ENCODE peak calls at places on chromosomes 3 and 15, in six cellular contexts. One of them, this sample, is unnamed.
A peak's percentile ranks its signal among the peaks of the same experiment; 100 is the strongest.

GRCh38 chr15:70507772-70508351 is 255.5 kb downstream of the UACA start:
- DNase-seq in activated CD8-positive, alpha-beta T cell treated with anti-CD3 and anti-CD28 coated beads for 36 hours: peak; percentile 74
- DNase-seq in fibroblast of lung: peak; percentile 35
- DNase-seq in astrocyte: peak; percentile 73
- DNase-seq in B cell: no peak
- DNase-seq in AG04449: no peak
- DNase-seq in this sample: no peak

GRCh38 chr3:120568624-120569023 is 27.5 kb upstream of the NDUFB4 start:
- DNase-seq in activated CD8-positive, alpha-beta T cell treated with anti-CD3 and anti-CD28 coated beads for 36 hours: no peak
- DNase-seq in fibroblast of lung: no peak
- DNase-seq in astrocyte: peak; percentile 44
- DNase-seq in B cell: no peak
- DNase-seq in AG04449: no peak
- DNase-seq in this sample: no peak

GRCh38 chr3:62145086-62145757 is 228.1 kb downstream of the FEZF2 start:
- DNase-seq in activated CD8-positive, alpha-beta T cell treated with anti-CD3 and anti-CD28 coated beads for 36 hours: no peak
- DNase-seq in fibroblast of lung: no peak
- DNase-seq in astrocyte: no peak
- DNase-seq in B cell: no peak
- DNase-seq in AG04449: no peak
- DNase-seq in this sample: no peak

GRCh38 chr3:11558918-11559815 is 84.5 kb downstream of the VGLL4 start:
- DNase-seq in activated CD8-positive, alpha-beta T cell treated with anti-CD3 and anti-CD28 coated beads for 36 hours: no peak
- DNase-seq in fibroblast of lung: no peak
- DNase-seq in astrocyte: no peak
- DNase-seq in B cell: no peak
- DNase-seq in AG04449: no peak
- DNase-seq in this sample: no peak

GRCh38 chr3:50371133-50371670 is 11.9 kb upstream of the TMEM115 start:
- DNase-seq in activated CD8-positive, alpha-beta T cell treated with anti-CD3 and anti-CD28 coated beads for 36 hours: no peak
- DNase-seq in fibroblast of lung: no peak
- DNase-seq in astrocyte: no peak
- DNase-seq in B cell: no peak
- DNase-seq in AG04449: no peak
- DNase-seq in this sample: no peak

GRCh38 chr15:99343836-99344551 is 92.7 kb downstream of the LRRC28 start:
- DNase-seq in activated CD8-positive, alpha-beta T cell treated with anti-CD3 and anti-CD28 coated beads for 36 hours: peak; percentile 54
- DNase-seq in fibroblast of lung: no peak
- DNase-seq in astrocyte: no peak
- DNase-seq in B cell: peak; percentile 45
- DNase-seq in AG04449: no peak
- DNase-seq in this sample: peak; percentile 23

GRCh38 chr15:80895091-80895490 is 94.5 kb downstream of the MESD start:
- DNase-seq in activated CD8-positive, alpha-beta T cell treated with anti-CD3 and anti-CD28 coated beads for 36 hours: no peak
- DNase-seq in fibroblast of lung: no peak
- DNase-seq in astrocyte: no peak
- DNase-seq in B cell: no peak
- DNase-seq in AG04449: no peak
- DNase-seq in this sample: no peak

GRCh38 chr15:76577879-76578512 is 241.4 kb downstream of the ISL2 start:
- DNase-seq in activated CD8-positive, alpha-beta T cell treated with anti-CD3 and anti-CD28 coated beads for 36 hours: no peak
- DNase-seq in fibroblast of lung: no peak
- DNase-seq in astrocyte: no peak
- DNase-seq in B cell: no peak
- DNase-seq in AG04449: no peak
- DNase-seq in this sample: no peak

GRCh38 chr15:80929225-80929624 is 60.4 kb downstream of the MESD start:
- DNase-seq in activated CD8-positive, alpha-beta T cell treated with anti-CD3 and anti-CD28 coated beads for 36 hours: no peak
- DNase-seq in fibroblast of lung: peak; percentile 65
- DNase-seq in astrocyte: peak; percentile 94
- DNase-seq in B cell: no peak
- DNase-seq in AG04449: peak; percentile 45
- DNase-seq in this sample: no peak

GRCh38 chr3:169929830-169930519 is 18.6 kb downstream of the SAMD7 start:
- DNase-seq in activated CD8-positive, alpha-beta T cell treated with anti-CD3 and anti-CD28 coated beads for 36 hours: peak; percentile 11
- DNase-seq in fibroblast of lung: no peak
- DNase-seq in astrocyte: no peak
- DNase-seq in B cell: peak; percentile 69
- DNase-seq in AG04449: no peak
- DNase-seq in this sample: peak; percentile 49
- TF ChIP-seq CTCF in activated CD8-positive, alpha-beta T cell treated with anti-CD3 and anti-CD28 coated beads for 36 hours: no peak
- TF ChIP-seq CTCF in fibroblast of lung: no peak
- TF ChIP-seq CTCF in astrocyte: no peak
- TF ChIP-seq CTCF in B cell: peak; percentile 49
- TF ChIP-seq CTCF in AG04449: no peak
- TF ChIP-seq CTCF in this sample: no peak

DNA sequence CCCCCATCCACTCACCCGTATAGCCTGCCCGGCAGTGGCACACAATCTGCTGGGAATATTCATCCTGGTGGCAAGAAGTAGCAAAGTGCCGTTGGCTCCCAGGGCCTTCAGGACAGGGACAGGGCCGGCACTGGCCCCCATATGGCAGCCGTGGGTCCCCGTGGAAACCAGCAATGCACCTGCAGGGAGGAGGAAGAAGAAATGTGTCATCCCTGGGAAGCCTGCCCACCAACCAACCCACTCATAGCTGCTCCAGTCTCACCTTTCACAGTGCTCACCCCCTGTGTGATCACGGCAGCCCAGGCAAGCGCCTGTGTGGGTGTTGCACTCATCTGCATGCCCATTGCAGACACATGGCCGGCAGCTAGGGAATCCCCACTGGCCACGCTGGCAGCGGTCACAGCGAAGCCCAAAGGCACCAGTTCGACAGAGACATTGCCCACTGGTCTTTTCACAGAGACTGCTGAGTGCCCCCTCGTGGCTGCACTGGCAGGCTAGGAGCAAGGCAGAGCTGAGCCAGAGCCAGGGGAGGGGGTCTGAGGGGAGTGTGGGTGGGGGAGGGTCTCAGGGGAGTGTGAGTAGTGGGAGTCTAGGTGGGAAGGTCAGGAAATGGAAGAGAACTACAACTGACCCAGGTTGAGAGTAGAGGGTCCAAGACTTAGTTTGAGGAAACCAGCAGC is 4.5 kb upstream of the USP19 start:
- DNase-seq in activated CD8-positive, alpha-beta T cell treated with anti-CD3 and anti-CD28 coated beads for 36 hours: peak; percentile 10
- DNase-seq in fibroblast of lung: no peak
- DNase-seq in astrocyte: no peak
- DNase-seq in B cell: no peak
- DNase-seq in AG04449: no peak
- DNase-seq in this sample: no peak
- TF ChIP-seq CTCF in activated CD8-positive, alpha-beta T cell treated with anti-CD3 and anti-CD28 coated beads for 36 hours: no peak
- TF ChIP-seq CTCF in fibroblast of lung: no peak
- TF ChIP-seq CTCF in astrocyte: no peak
- TF ChIP-seq CTCF in B cell: no peak
- TF ChIP-seq CTCF in AG04449: no peak
- TF ChIP-seq CTCF in this sample: peak; percentile 22

GRCh38 chr15:41609123-41609522 is 50.1 kb downstream of the TYRO3 start:
- DNase-seq in activated CD8-positive, alpha-beta T cell treated with anti-CD3 and anti-CD28 coated beads for 36 hours: no peak
- DNase-seq in fibroblast of lung: no peak
- DNase-seq in astrocyte: no peak
- DNase-seq in B cell: no peak
- DNase-seq in AG04449: no peak
- DNase-seq in this sample: no peak
- TF ChIP-seq CTCF in activated CD8-positive, alpha-beta T cell treated with anti-CD3 and anti-CD28 coated beads for 36 hours: no peak
- TF ChIP-seq CTCF in fibroblast of lung: no peak
- TF ChIP-seq CTCF in astrocyte: no peak
- TF ChIP-seq CTCF in B cell: no peak
- TF ChIP-seq CTCF in AG04449: no peak
- TF ChIP-seq CTCF in this sample: no peak

GRCh38 chr3:126679831-126680677 is 24.0 kb upstream of the CHCHD6 start:
- DNase-seq in activated CD8-positive, alpha-beta T cell treated with anti-CD3 and anti-CD28 coated beads for 36 hours: no peak
- DNase-seq in fibroblast of lung: no peak
- DNase-seq in astrocyte: no peak
- DNase-seq in B cell: no peak
- DNase-seq in AG04449: no peak
- DNase-seq in this sample: peak; percentile 12

GRCh38 chr3:126678691-126679317 is 23.9 kb upstream of the TXNRD3 start:
- DNase-seq in activated CD8-positive, alpha-beta T cell treated with anti-CD3 and anti-CD28 coated beads for 36 hours: no peak
- DNase-seq in fibroblast of lung: no peak
- DNase-seq in astrocyte: no peak
- DNase-seq in B cell: peak; percentile 37
- DNase-seq in AG04449: no peak
- DNase-seq in this sample: peak; percentile 47

GRCh38 chr3:126679318-126679751 is 24.4 kb upstream of the TXNRD3 start:
- DNase-seq in activated CD8-positive, alpha-beta T cell treated with anti-CD3 and anti-CD28 coated beads for 36 hours: peak; percentile 86
- DNase-seq in fibroblast of lung: peak; percentile 70
- DNase-seq in astrocyte: peak; percentile 36
- DNase-seq in B cell: peak; percentile 85
- DNase-seq in AG04449: no peak
- DNase-seq in this sample: peak; percentile 91

GRCh38 chr3:126676919-126677705 is 22.2 kb upstream of the TXNRD3 start:
- DNase-seq in activated CD8-positive, alpha-beta T cell treated with anti-CD3 and anti-CD28 coated beads for 36 hours: no peak
- DNase-seq in fibroblast of lung: no peak
- DNase-seq in astrocyte: no peak
- DNase-seq in B cell: no peak
- DNase-seq in AG04449: no peak
- DNase-seq in this sample: no peak

DNA sequence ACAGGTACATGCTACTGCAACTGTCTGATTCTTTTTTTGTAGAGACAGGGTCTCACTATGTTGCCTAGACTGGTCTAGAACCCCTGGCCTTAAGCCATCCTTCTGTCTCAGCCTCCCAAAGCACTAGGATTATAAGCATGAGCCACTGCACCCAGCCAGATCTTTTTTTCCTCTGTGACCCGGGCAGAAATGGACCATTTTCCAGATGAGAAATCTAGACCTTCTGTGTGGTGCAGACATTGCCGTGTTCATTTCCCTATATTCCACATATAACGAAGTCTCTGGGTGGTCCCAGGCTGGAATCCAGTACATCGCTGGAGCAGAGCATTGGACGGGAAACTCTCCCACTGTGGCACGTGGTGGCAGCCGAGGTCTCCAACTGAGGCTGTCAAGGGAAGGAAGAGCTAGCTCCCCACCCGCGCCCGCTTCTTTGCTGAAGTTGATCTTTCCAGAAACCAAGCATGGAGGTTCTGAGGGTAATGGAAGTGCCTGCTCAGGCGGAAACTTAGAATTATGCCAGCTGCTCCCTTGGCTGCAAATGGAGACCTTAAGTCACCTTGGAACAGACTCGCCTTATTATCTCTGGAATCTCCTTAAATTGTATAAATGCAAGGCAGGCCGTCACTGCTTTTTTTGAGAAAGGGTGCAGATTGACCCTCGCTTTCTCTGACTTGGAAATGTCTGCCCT is 23.1 kb upstream of the TXNRD3 start:
- DNase-seq in activated CD8-positive, alpha-beta T cell treated with anti-CD3 and anti-CD28 coated beads for 36 hours: no peak
- DNase-seq in fibroblast of lung: no peak
- DNase-seq in astrocyte: no peak
- DNase-seq in B cell: no peak
- DNase-seq in AG04449: no peak
- DNase-seq in this sample: no peak
- TF ChIP-seq CTCF in activated CD8-positive, alpha-beta T cell treated with anti-CD3 and anti-CD28 coated beads for 36 hours: no peak
- TF ChIP-seq CTCF in fibroblast of lung: no peak
- TF ChIP-seq CTCF in astrocyte: no peak
- TF ChIP-seq CTCF in B cell: no peak
- TF ChIP-seq CTCF in AG04449: no peak
- TF ChIP-seq CTCF in this sample: no peak

GRCh38 chr3:46378426-46378942 is 7.7 kb downstream of the CCR5 start:
- DNase-seq in activated CD8-positive, alpha-beta T cell treated with anti-CD3 and anti-CD28 coated beads for 36 hours: peak; percentile 81
- DNase-seq in fibroblast of lung: peak; percentile 60
- DNase-seq in astrocyte: peak; percentile 17
- DNase-seq in B cell: peak; percentile 67
- DNase-seq in AG04449: no peak
- DNase-seq in this sample: peak; percentile 59
- TF ChIP-seq CTCF in activated CD8-positive, alpha-beta T cell treated with anti-CD3 and anti-CD28 coated beads for 36 hours: peak; percentile 90
- TF ChIP-seq CTCF in fibroblast of lung: peak; percentile 67
- TF ChIP-seq CTCF in astrocyte: peak; percentile 69
- TF ChIP-seq CTCF in B cell: peak; percentile 72
- TF ChIP-seq CTCF in AG04449: peak; percentile 70
- TF ChIP-seq CTCF in this sample: peak; percentile 68

GRCh38 chr3:89315750-89316149 is 208.3 kb downstream of the EPHA3 start:
- DNase-seq in activated CD8-positive, alpha-beta T cell treated with anti-CD3 and anti-CD28 coated beads for 36 hours: no peak
- DNase-seq in fibroblast of lung: no peak
- DNase-seq in astrocyte: peak; percentile 65
- DNase-seq in B cell: no peak
- DNase-seq in AG04449: no peak
- DNase-seq in this sample: no peak

GRCh38 chr3:89320186-89320585 is 212.8 kb downstream of the EPHA3 start:
- DNase-seq in activated CD8-positive, alpha-beta T cell treated with anti-CD3 and anti-CD28 coated beads for 36 hours: no peak
- DNase-seq in fibroblast of lung: no peak
- DNase-seq in astrocyte: no peak
- DNase-seq in B cell: no peak
- DNase-seq in AG04449: no peak
- DNase-seq in this sample: no peak

GRCh38 chr3:89312141-89312540 is 204.7 kb downstream of the EPHA3 start:
- DNase-seq in activated CD8-positive, alpha-beta T cell treated with anti-CD3 and anti-CD28 coated beads for 36 hours: no peak
- DNase-seq in fibroblast of lung: no peak
- DNase-seq in astrocyte: no peak
- DNase-seq in B cell: no peak
- DNase-seq in AG04449: no peak
- DNase-seq in this sample: no peak

DNA sequence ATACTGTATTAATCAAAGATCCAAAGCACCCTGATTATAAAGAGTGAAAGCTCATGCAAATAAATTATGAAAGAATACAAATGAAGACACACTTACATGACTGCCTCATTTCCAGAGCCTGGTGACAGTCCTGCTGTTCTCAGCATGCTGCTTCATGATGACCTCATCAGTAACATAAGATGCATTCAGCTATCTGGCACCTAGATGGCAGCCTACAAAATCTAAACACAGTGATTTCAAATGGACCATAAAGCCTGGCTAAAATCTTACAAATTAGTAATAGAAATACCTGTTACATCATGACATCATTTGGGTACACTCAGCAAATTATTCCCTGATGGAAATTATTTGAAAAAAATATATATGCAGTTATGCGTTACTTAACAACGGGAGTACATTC is 207.0 kb downstream of the EPHA3 start:
- DNase-seq in activated CD8-positive, alpha-beta T cell treated with anti-CD3 and anti-CD28 coated beads for 36 hours: no peak
- DNase-seq in fibroblast of lung: peak; percentile 71
- DNase-seq in astrocyte: peak; percentile 42
- DNase-seq in B cell: no peak
- DNase-seq in AG04449: no peak
- DNase-seq in this sample: no peak
- TF ChIP-seq CTCF in activated CD8-positive, alpha-beta T cell treated with anti-CD3 and anti-CD28 coated beads for 36 hours: no peak
- TF ChIP-seq CTCF in fibroblast of lung: no peak
- TF ChIP-seq CTCF in astrocyte: peak; percentile 40
- TF ChIP-seq CTCF in B cell: no peak
- TF ChIP-seq CTCF in AG04449: peak; percentile 15
- TF ChIP-seq CTCF in this sample: no peak

GRCh38 chr3:126746395-126747177 is 42.5 kb downstream of the CHCHD6 start:
- DNase-seq in activated CD8-positive, alpha-beta T cell treated with anti-CD3 and anti-CD28 coated beads for 36 hours: no peak
- DNase-seq in fibroblast of lung: peak; percentile 50
- DNase-seq in astrocyte: peak; percentile 74
- DNase-seq in B cell: no peak
- DNase-seq in AG04449: peak; percentile 16
- DNase-seq in this sample: no peak
- TF ChIP-seq CTCF in activated CD8-positive, alpha-beta T cell treated with anti-CD3 and anti-CD28 coated beads for 36 hours: no peak
- TF ChIP-seq CTCF in fibroblast of lung: no peak
- TF ChIP-seq CTCF in astrocyte: peak; percentile 17
- TF ChIP-seq CTCF in B cell: no peak
- TF ChIP-seq CTCF in AG04449: no peak
- TF ChIP-seq CTCF in this sample: no peak

GRCh38 chr3:125644036-125645025 is 49.0 kb upstream of the OSBPL11 start:
- DNase-seq in activated CD8-positive, alpha-beta T cell treated with anti-CD3 and anti-CD28 coated beads for 36 hours: no peak
- DNase-seq in fibroblast of lung: peak; percentile 84
- DNase-seq in astrocyte: no peak
- DNase-seq in B cell: no peak
- DNase-seq in AG04449: no peak
- DNase-seq in this sample: no peak
- TF ChIP-seq CTCF in activated CD8-positive, alpha-beta T cell treated with anti-CD3 and anti-CD28 coated beads for 36 hours: no peak
- TF ChIP-seq CTCF in fibroblast of lung: no peak
- TF ChIP-seq CTCF in astrocyte: no peak
- TF ChIP-seq CTCF in B cell: no peak
- TF ChIP-seq CTCF in AG04449: no peak
- TF ChIP-seq CTCF in this sample: no peak

This sample was measured in GM13976.